ENCODE peak calls at places on chromosomes 3 and 15, in nine cellular contexts. H is gastrocnemius medialis, G is adrenal gland, F is natural killer cell, U is PC-3, X is cardiac fibroblast, A is astrocyte, M is MCF 10A, J is endodermal cell. B is an unnamed sample.
A peak's percentile ranks its signal among the peaks of the same experiment; 100 is the strongest.

GRCh38 chr3:33000698-33001385 is 49.4 kb downstream of the CCR4 start:
- DNase-seq in H (no peak), G (no peak), F (no peak), U (no peak), X (no peak), A (no peak), M (no peak), J (no peak), B (no peak)

GRCh38 chr3:152272771-152273242 is 4.1 kb downstream of the MBNL1 start:
- DNase-seq in H (no peak), G (no peak), F (no peak), U (peak; percentile 56), X (peak; percentile 74), A (peak; percentile 83), M (peak; percentile 39), J (no peak), B (no peak)

GRCh38 chr3:139588450-139588849 is 48.9 kb upstream of the RBP1 start:
- DNase-seq in H (no peak), G (no peak), F (no peak), U (peak; percentile 31), X (no peak), A (no peak), M (peak; percentile 67), J (peak; percentile 91), B (no peak)

GRCh38 chr3:159860727-159861126 is 127.9 kb upstream of the IL12A start:
- DNase-seq in H (no peak), G (no peak), F (no peak), U (no peak), X (no peak), A (no peak), M (no peak), J (no peak), B (no peak)

GRCh38 chr3:157335677-157336076 is 101.0 kb upstream of the PTX3 start:
- DNase-seq in H (no peak), G (no peak), F (no peak), U (peak; percentile 84), X (peak; percentile 72), A (peak; percentile 78), M (peak; percentile 66), J (peak; percentile 81), B (no peak)

GRCh38 chr15:39181901-39182300 is 399.0 kb upstream of the THBS1 start:
- DNase-seq in H (no peak), G (no peak), F (no peak), U (peak; percentile 57), X (no peak), A (no peak), M (no peak), J (no peak), B (no peak)

GRCh38 chr3:179971280-179971679 is 65.5 kb downstream of the PEX5L start:
- DNase-seq in H (no peak), G (no peak), F (no peak), U (peak; percentile 43), X (no peak), A (no peak), M (no peak), J (no peak), B (no peak)

GRCh38 chr3:100437879-100438622 is 36.7 kb downstream of the LNP1 start:
- DNase-seq in H (no peak), G (no peak), F (no peak), U (peak; percentile 86), X (no peak), A (no peak), M (no peak), J (no peak), B (no peak)

GRCh38 chr3:57627976-57628375 is 30.8 kb upstream of the ARF4 start:
- DNase-seq in H (no peak), G (no peak), F (no peak), U (no peak), X (no peak), A (no peak), M (no peak), J (no peak), B (no peak)

GRCh38 chr3:177427540-177427939 is 230.3 kb upstream of the TBL1XR1 start:
- DNase-seq in H (no peak), G (no peak), F (no peak), U (peak; percentile 35), X (no peak), A (peak; percentile 73), M (no peak), J (no peak), B (no peak)

GRCh38 chr3:12908859-12909258 is 67.5 kb upstream of the RPL32 start:
- DNase-seq in H (no peak), G (no peak), F (no peak), U (no peak), X (no peak), A (no peak), M (no peak), J (no peak), B (no peak)

GRCh38 chr15:53808058-53808703 is 48.7 kb upstream of the WDR72 start:
- DNase-seq in H (no peak), G (no peak), F (no peak), U (peak; percentile 13), X (peak; percentile 1), A (no peak), M (peak; percentile 12), J (no peak), B (no peak)

GRCh38 chr3:107632576-107632975 is 109.8 kb downstream of the BBX start:
- DNase-seq in H (no peak), G (no peak), F (no peak), U (no peak), X (no peak), A (no peak), M (no peak), J (no peak), B (no peak)
- TF ChIP-seq CTCF in H (no peak), G (no peak), F (no peak), U (no peak), X (no peak), A (no peak), M (no peak), J (no peak), B (no peak)

GRCh38 chr3:52931889-52932288 is 34.5 kb upstream of the STIMATE start:
- DNase-seq in H (no peak), G (no peak), F (no peak), U (peak; percentile 17), X (no peak), A (no peak), M (no peak), J (no peak), B (no peak)
- TF ChIP-seq CTCF in H (no peak), G (no peak), F (no peak), U (peak; percentile 47), X (peak; percentile 18), A (no peak), M (no peak), J (peak; percentile 34), B (peak; percentile 40)

GRCh38 chr3:48716982-48717746 is at the start of gene IP6K2:
- DNase-seq in H (peak; percentile 98), G (peak; percentile 99), F (peak; percentile 98), U (peak; percentile 99), X (peak; percentile 98), A (peak; percentile 92), M (peak; percentile 98), J (peak; percentile 100), B (peak; percentile 98)
- TF ChIP-seq CTCF in H (no peak), G (no peak), F (no peak), U (no peak), X (no peak), A (no peak), M (no peak), J (no peak), B (no peak)

DNA sequence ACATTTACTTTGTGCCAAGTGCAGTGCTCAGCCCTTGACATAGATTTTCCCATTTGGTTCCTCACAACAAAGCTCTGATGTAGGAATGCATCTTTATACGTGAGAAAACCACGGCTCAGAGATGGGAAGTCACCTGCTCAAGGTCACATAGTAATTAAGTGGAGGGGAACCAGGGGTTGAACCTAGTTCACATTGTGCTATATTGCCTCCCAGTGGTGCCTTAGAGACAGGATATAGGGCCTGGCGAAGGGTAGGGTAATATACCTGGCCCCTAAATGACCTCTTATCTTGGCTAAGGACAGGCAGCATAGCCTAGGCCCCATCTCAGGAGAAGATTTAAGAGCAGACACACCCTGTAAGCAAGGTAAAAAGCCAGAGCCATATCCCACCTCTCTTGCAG is 71.5 kb downstream of the FOXP1 start:
- DNase-seq in H (no peak), G (no peak), F (no peak), U (peak; percentile 22), X (no peak), A (no peak), M (no peak), J (peak; percentile 73), B (no peak)
- TF ChIP-seq CTCF in H (no peak), G (no peak), F (peak; percentile 40), U (peak; percentile 44), X (no peak), A (no peak), M (no peak), J (peak; percentile 76), B (no peak)

GRCh38 chr3:72187131-72187530 is 402.2 kb upstream of the PROK2 start:
- DNase-seq in H (no peak), G (no peak), F (no peak), U (no peak), X (no peak), A (no peak), M (no peak), J (no peak), B (no peak)
- TF ChIP-seq CTCF in H (no peak), G (no peak), F (no peak), U (no peak), X (peak; percentile 11), A (no peak), M (no peak), J (peak; percentile 58), B (no peak)

DNA sequence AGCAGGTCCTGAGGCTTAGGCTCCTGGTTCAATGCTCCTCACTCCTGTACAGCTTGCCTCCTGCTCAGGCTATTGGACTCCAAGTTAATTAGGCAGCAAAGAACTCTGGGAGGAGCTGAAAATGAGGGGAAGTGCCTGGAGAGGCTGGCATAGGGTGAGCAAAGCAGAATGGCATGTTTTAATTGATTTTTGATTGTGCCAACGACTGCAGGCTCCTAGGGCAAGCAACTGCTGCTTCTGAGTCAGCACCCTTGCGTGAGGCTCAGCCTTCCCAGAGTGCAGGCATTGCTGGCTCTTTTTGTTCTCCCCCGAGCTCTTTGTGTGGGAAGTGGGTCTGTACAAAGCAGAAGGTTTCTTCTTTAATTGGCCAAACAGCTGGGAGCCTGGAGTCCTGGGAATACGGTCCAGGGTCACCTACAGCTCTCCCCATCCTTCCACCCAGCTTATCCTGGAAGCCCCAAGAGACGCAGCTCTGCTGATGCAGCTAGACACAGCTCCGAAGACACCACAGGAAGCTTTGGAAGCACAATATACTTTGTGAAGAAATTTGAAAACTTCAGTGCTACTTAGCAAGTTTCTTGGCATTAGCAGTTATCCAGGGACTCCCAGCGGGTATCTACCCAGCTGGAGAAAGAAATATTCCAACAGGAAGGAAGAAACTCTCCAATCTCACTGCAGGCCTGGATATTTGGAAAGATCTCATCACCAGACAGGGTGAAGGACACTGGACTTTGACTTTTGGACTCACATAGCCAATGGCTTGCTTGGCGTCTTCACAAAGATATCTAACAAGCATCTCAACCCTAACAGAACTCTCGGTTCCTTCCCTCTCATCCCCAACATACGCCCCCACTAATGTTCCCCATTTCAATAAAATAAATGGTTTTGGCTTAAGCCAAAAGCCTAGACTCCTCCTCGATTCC is 76.8 kb downstream of the BDH1 start:
- DNase-seq in H (no peak), G (no peak), F (no peak), U (peak; percentile 64), X (peak; percentile 20), A (peak; percentile 68), M (peak; percentile 61), J (no peak), B (no peak)
- TF ChIP-seq CTCF in H (no peak), G (no peak), F (no peak), U (no peak), X (no peak), A (no peak), M (no peak), J (no peak), B (no peak)

GRCh38 chr15:49372366-49372765 is 50.7 kb upstream of the FGF7 start:
- DNase-seq in H (no peak), G (no peak), F (no peak), U (no peak), X (no peak), A (no peak), M (no peak), J (no peak), B (no peak)
- TF ChIP-seq CTCF in H (no peak), G (no peak), F (no peak), U (no peak), X (no peak), A (no peak), M (no peak), J (no peak), B (no peak)

B was measured in type B pancreatic cell.